ENCODE peak calls at places on chromosomes 12 and 14, in six cellular contexts. Q is A549, F is endothelial cell of umbilical vein, U is HepG2, Y is K562, I is GM12878. X is an unnamed sample.

GRCh38 chr12:712172-712863 is 40.1 kb upstream of the WNK1 start:
- DNase-seq in Q (no peak), F (no peak), U (no peak), Y (no peak), I (no peak), X (no peak)

GRCh38 chr12:120687570-120688289 is 781 bp downstream of the MLEC start:
- DNase-seq in Q (no peak), F (peak; percentile 46), U (no peak), Y (peak; percentile 35), I (no peak), X (peak; percentile 63)

GRCh38 chr14:100106260-100106659 is 41.0 kb downstream of the EVL start:
- DNase-seq in Q (no peak), F (no peak), U (no peak), Y (no peak), I (no peak), X (no peak)

GRCh38 chr14:56152221-56152620 is 34.0 kb downstream of the PELI2 start:
- DNase-seq in Q (no peak), F (no peak), U (no peak), Y (no peak), I (no peak), X (no peak)

GRCh38 chr12:54217774-54218221 is 29.0 kb upstream of the SMUG1 start:
- DNase-seq in Q (no peak), F (no peak), U (no peak), Y (no peak), I (no peak), X (no peak)

GRCh38 chr12:71935594-71935993 is 3.1 kb upstream of the TPH2 start:
- DNase-seq in Q (no peak), F (no peak), U (no peak), Y (no peak), I (peak; percentile 38), X (no peak)

GRCh38 chr14:50335389-50335788 is 23.3 kb downstream of the DMAC2L start:
- DNase-seq in Q (no peak), F (peak; percentile 78), U (peak; percentile 13), Y (no peak), I (no peak), X (no peak)

GRCh38 chr12:59432057-59432456 is 163.8 kb upstream of the SLC16A7 start:
- DNase-seq in Q (no peak), F (no peak), U (no peak), Y (no peak), I (no peak), X (no peak)

GRCh38 chr12:131671276-131671675 is 39.6 kb upstream of the SFSWAP start:
- DNase-seq in Q (no peak), F (no peak), U (no peak), Y (no peak), I (no peak), X (no peak)

GRCh38 chr14:32434180-32434579 is 105.1 kb downstream of the AKAP6 start:
- DNase-seq in Q (no peak), F (no peak), U (no peak), Y (peak; percentile 43), I (no peak), X (no peak)

GRCh38 chr14:77612011-77612620 is 4.3 kb downstream of the SPTLC2 start:
- DNase-seq in Q (no peak), F (peak; percentile 38), U (no peak), Y (no peak), I (no peak), X (no peak)

GRCh38 chr12:24960222-24960855 is 11.4 kb upstream of the BCAT1 start:
- DNase-seq in Q (peak; percentile 15), F (peak; percentile 66), U (peak; percentile 36), Y (peak; percentile 37), I (peak; percentile 56), X (peak; percentile 80)

GRCh38 chr14:76968621-76969063 is 59.9 kb downstream of the IRF2BPL start:
- DNase-seq in Q (no peak), F (no peak), U (peak; percentile 92), Y (no peak), I (no peak), X (no peak)

GRCh38 chr12:67326637-67327036 is 57.5 kb downstream of the CAND1 start:
- DNase-seq in Q (no peak), F (no peak), U (no peak), Y (no peak), I (no peak), X (no peak)

GRCh38 chr12:92138144-92138543 is 7.5 kb downstream of the BTG1 start:
- DNase-seq in Q (no peak), F (peak; percentile 24), U (no peak), Y (no peak), I (no peak), X (no peak)

GRCh38 chr12:64670856-64671639 is 60.8 kb downstream of the RASSF3 start:
- DNase-seq in Q (no peak), F (peak; percentile 59), U (no peak), Y (no peak), I (no peak), X (no peak)

GRCh38 chr14:99516156-99517045 is 35.2 kb downstream of the CCNK start:
- DNase-seq in Q (no peak), F (no peak), U (no peak), Y (no peak), I (no peak), X (no peak)

GRCh38 chr12:8968761-8969160 is 19.3 kb upstream of the M6PR start:
- DNase-seq in Q (no peak), F (no peak), U (no peak), Y (no peak), I (no peak), X (no peak)

GRCh38 chr12:24808651-24809050 is 140.2 kb downstream of the BCAT1 start:
- DNase-seq in Q (no peak), F (no peak), U (no peak), Y (no peak), I (no peak), X (no peak)

GRCh38 chr12:102543931-102544485 is 63.6 kb upstream of the IGF1 start:
- DNase-seq in Q (no peak), F (no peak), U (no peak), Y (no peak), I (no peak), X (no peak)

GRCh38 chr12:102542816-102543448 is 62.6 kb upstream of the IGF1 start:
- DNase-seq in Q (no peak), F (no peak), U (no peak), Y (no peak), I (no peak), X (no peak)

GRCh38 chr12:102540856-102541385 is 60.6 kb upstream of the IGF1 start:
- DNase-seq in Q (no peak), F (no peak), U (no peak), Y (no peak), I (no peak), X (no peak)

GRCh38 chr12:102539651-102540553 is 59.5 kb upstream of the IGF1 start:
- DNase-seq in Q (peak; percentile 74), F (no peak), U (peak; percentile 31), Y (no peak), I (no peak), X (no peak)

GRCh38 chr12:102543494-102543893 is 63.1 kb upstream of the IGF1 start:
- DNase-seq in Q (no peak), F (no peak), U (no peak), Y (no peak), I (no peak), X (peak; percentile 15)
- TF ChIP-seq MYC in Q (no peak), F (no peak), U (no peak), Y (no peak), I (no peak), X (no peak)

GRCh38 chr14:63730659-63731058 is 2.8 kb upstream of the SGPP1 start:
- DNase-seq in Q (no peak), F (no peak), U (no peak), Y (no peak), I (no peak), X (no peak)

GRCh38 chr14:63726499-63726898 is 1.4 kb downstream of the SGPP1 start:
- DNase-seq in Q (no peak), F (peak; percentile 26), U (peak; percentile 17), Y (no peak), I (no peak), X (no peak)

GRCh38 chr14:63725786-63726185 is 2.1 kb downstream of the SGPP1 start:
- DNase-seq in Q (no peak), F (peak; percentile 11), U (no peak), Y (no peak), I (no peak), X (no peak)

GRCh38 chr14:63727231-63727735 is 582 bp downstream of the SGPP1 start:
- DNase-seq in Q (peak; percentile 15), F (peak; percentile 51), U (no peak), Y (peak; percentile 41), I (no peak), X (no peak)

GRCh38 chr14:63727736-63728728 is at the start of gene SGPP1:
- DNase-seq in Q (peak; percentile 80), F (peak; percentile 71), U (peak; percentile 65), Y (peak; percentile 88), I (no peak), X (peak; percentile 38)
- TF ChIP-seq MAX in Q (peak; percentile 62), F (no peak), U (peak; percentile 64), Y (no peak), I (no peak), X (no peak)

GRCh38 chr12:105504286-105504685 is 173.8 kb downstream of the C12orf75 start:
- DNase-seq in Q (no peak), F (no peak), U (no peak), Y (no peak), I (no peak), X (no peak)
- TF ChIP-seq CTCF in Q (no peak), F (no peak), U (no peak), Y (peak; percentile 20), I (peak; percentile 15), X (no peak)

GRCh38 chr14:91839754-91840153 is 27.6 kb downstream of the TC2N start:
- DNase-seq in Q (no peak), F (no peak), U (no peak), Y (no peak), I (no peak), X (no peak)
- TF ChIP-seq MYC in Q (no peak), F (no peak), U (no peak), Y (no peak), I (no peak), X (no peak)

DNA sequence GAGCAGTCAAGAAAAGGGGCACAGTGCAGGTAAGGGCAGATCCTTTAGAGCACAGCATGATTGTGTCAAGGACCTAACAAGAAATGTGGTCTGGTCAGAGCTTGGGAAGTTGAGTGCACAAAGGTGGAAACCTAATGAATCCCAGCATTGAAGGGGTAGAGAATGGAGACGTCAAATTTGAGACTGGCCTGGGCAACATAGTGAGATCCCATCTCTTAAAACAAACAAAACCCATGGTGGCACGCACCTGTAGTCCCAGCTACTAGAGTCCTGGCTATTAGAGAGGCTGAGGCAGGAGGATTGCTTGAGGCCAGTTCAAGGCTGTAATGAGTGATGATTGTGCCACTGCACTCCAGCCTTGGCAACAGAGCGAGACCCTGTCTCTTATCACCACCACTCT is 37.0 kb upstream of the CCDC88C start:
- DNase-seq in Q (no peak), F (no peak), U (no peak), Y (no peak), I (no peak), X (no peak)
- TF ChIP-seq MAX in Q (no peak), F (no peak), U (no peak), Y (no peak), I (no peak), X (no peak)

GRCh38 chr14:73937012-73937411 is 12.9 kb downstream of the FAM161B start:
- DNase-seq in Q (no peak), F (no peak), U (no peak), Y (no peak), I (no peak), X (no peak)

DNA sequence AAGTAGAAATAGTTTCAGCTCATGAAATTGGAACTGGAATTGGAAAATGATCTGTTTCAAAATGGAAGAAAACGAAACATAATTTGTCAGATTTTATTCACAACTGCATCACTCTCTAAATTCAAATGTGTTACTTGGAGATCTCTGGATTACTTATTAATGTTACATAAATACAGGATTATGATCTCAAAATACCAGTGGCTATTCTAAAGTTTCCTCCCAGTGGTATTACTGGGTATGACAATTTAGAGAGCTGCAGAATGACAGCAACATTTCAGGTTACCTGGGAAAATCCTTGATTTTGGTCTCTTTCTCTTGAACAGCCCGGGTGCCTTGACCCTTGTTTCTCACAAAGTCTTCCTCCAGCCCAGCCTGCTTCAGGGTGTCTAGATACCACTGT is 14.2 kb downstream of the FAM161B start:
- DNase-seq in Q (peak; percentile 75), F (peak; percentile 30), U (no peak), Y (peak; percentile 27), I (no peak), X (no peak)
- TF ChIP-seq CTCF in Q (no peak), F (no peak), U (no peak), Y (peak; percentile 19), I (peak; percentile 15), X (no peak)

X was measured in NB4.